ENCODE peak calls at places on chromosomes 11 and 22, in four cellular contexts. W is CD4-positive, alpha-beta memory T cell; N is EH; V is pancreas. C is an unnamed sample.

GRCh38 chr11:99069831-99070444 is 49.2 kb downstream of the CNTN5 start:
- DNase-seq in W (no peak), N (no peak), V (no peak), C (peak)

GRCh38 chr11:64238999-64239398 is 1.9 kb upstream of the FKBP2 start:
- DNase-seq in W (no peak), N (no peak), V (no peak), C (no peak)

GRCh38 chr11:119684361-119685072 is 44.5 kb downstream of the NECTIN1 start:
- DNase-seq in W (no peak), N (peak), V (no peak), C (peak)

GRCh38 chr22:41801886-41802285 is 1.4 kb downstream of the CCDC134 start:
- DNase-seq in W (no peak), N (no peak), V (no peak), C (no peak)

GRCh38 chr11:34250732-34251639 is 106.8 kb downstream of the ABTB2 start:
- DNase-seq in W (peak), N (peak), V (no peak), C (peak)

GRCh38 chr11:67373916-67374570 is 645 bp upstream of the CLCF1 start:
- DNase-seq in W (no peak), N (peak), V (peak), C (peak)

GRCh38 chr11:6606471-6607189 is 3.1 kb downstream of the ILK start:
- DNase-seq in W (peak), N (peak), V (peak), C (peak)

GRCh38 chr11:64675417-64676252 is 47.4 kb downstream of the NRXN2 start:
- DNase-seq in W (no peak), N (peak), V (no peak), C (peak)

GRCh38 chr11:88431675-88432341 is 94.3 kb upstream of the CTSC start:
- DNase-seq in W (no peak), N (no peak), V (no peak), C (no peak)

GRCh38 chr11:128417607-128418324 is 169.6 kb downstream of the ETS1 start:
- DNase-seq in W (no peak), N (peak), V (no peak), C (peak)

GRCh38 chr11:62726156-62727006 is 876 bp downstream of the HNRNPUL2 start:
- DNase-seq in W (no peak), N (no peak), V (peak), C (no peak)

GRCh38 chr22:31897842-31898241 is 46.5 kb upstream of the YWHAH start:
- DNase-seq in W (no peak), N (peak), V (no peak), C (no peak)

GRCh38 chr11:68113986-68114385 is 7.2 kb downstream of the CHKA start:
- DNase-seq in W (no peak), N (peak), V (peak), C (no peak)

GRCh38 chr11:24859801-24860300 is 363.0 kb downstream of the LUZP2 start:
- DNase-seq in W (no peak), N (no peak), V (no peak), C (no peak)